ENCODE peak calls at places on chromosomes 4 and X, in four cellular contexts. X is fibroblast of lung, O is uterus, Y is GM23338. W is an unnamed sample.

GRCh38 chrX:69077895-69078455 is 87.3 kb downstream of the PJA1 start:
- DNase-seq in X (no peak), O (no peak), Y (no peak), W (no peak)

GRCh38 chrX:68826113-68826980 is 2.5 kb upstream of the EFNB1 start:
- DNase-seq in X (no peak), O (no peak), Y (no peak), W (peak)

GRCh38 chrX:123818243-123818642 is 41.6 kb upstream of the XIAP start:
- DNase-seq in X (peak), O (no peak), Y (no peak), W (no peak)

GRCh38 chrX:40111868-40112267 is 14.1 kb upstream of the BCOR start:
- DNase-seq in X (no peak), O (no peak), Y (no peak), W (no peak)

GRCh38 chr4:73970011-73970410 is 11.8 kb downstream of the PF4 start:
- DNase-seq in X (no peak), O (no peak), Y (no peak), W (no peak)

GRCh38 chrX:119459181-119459580 is 9.1 kb upstream of the SLC25A5 start:
- DNase-seq in X (no peak), O (no peak), Y (no peak), W (no peak)

GRCh38 chr4:137961051-137961438 is 281.1 kb downstream of the SLC7A11 start:
- DNase-seq in X (no peak), O (no peak), Y (no peak), W (peak)

GRCh38 chr4:37685211-37685725 is 908 bp downstream of the RELL1 start:
- DNase-seq in X (peak), O (peak), Y (peak), W (peak)

GRCh38 chrX:31126205-31126604 is 54.4 kb upstream of the FTHL17 start:
- DNase-seq in X (peak), O (no peak), Y (peak), W (peak)

GRCh38 chrX:137166591-137166990 is 132.8 kb upstream of the GPR101 start:
- DNase-seq in X (no peak), O (no peak), Y (peak), W (no peak)

GRCh38 chr4:136571315-136571714 is 961.0 kb downstream of the PCDH18 start:
- DNase-seq in X (no peak), O (no peak), Y (no peak), W (no peak)

GRCh38 chr4:128776794-128777216 is 32.7 kb upstream of the JADE1 start:
- DNase-seq in X (peak), O (peak), Y (no peak), W (peak)

GRCh38 chrX:45577361-45577760 is 376.7 kb upstream of the DIPK2B start:
- DNase-seq in X (no peak), O (no peak), Y (no peak), W (no peak)

GRCh38 chr4:161256716-161257115 is 907.1 kb downstream of the FSTL5 start:
- DNase-seq in X (peak), O (no peak), Y (peak), W (no peak)

GRCh38 chr4:77560170-77560569 is 45.5 kb upstream of the CXCL13 start:
- DNase-seq in X (no peak), O (no peak), Y (no peak), W (no peak)

GRCh38 chr4:139227729-139228404 is 50.8 kb upstream of the ELF2 start:
- DNase-seq in X (no peak), O (no peak), Y (peak), W (peak)

GRCh38 chr4:107863850-107864371 is 39.2 kb downstream of the SGMS2 start:
- DNase-seq in X (peak), O (no peak), Y (no peak), W (peak)

GRCh38 chr4:94480362-94480951 is 28.7 kb downstream of the PDLIM5 start:
- DNase-seq in X (no peak), O (no peak), Y (no peak), W (no peak)

GRCh38 chr4:3388461-3389185 is 53.1 kb upstream of the HGFAC start:
- DNase-seq in X (peak), O (no peak), Y (no peak), W (peak)

GRCh38 chrX:154369453-154370299 is 4.8 kb downstream of the FLNA start:
- DNase-seq in X (peak), O (peak), Y (peak), W (peak)

GRCh38 chrX:30713061-30713525 is 59.9 kb downstream of the GK start:
- DNase-seq in X (peak), O (peak), Y (peak), W (peak)

GRCh38 chrX:11787564-11787963 is 29.5 kb downstream of the MSL3 start:
- DNase-seq in X (peak), O (peak), Y (peak), W (peak)

GRCh38 chr4:4659871-4660651 is 118.2 kb upstream of the STX18 start:
- DNase-seq in X (peak), O (no peak), Y (no peak), W (peak)

GRCh38 chrX:71910526-71911022 is at the start of gene NHSL2:
- DNase-seq in X (peak), O (peak), Y (peak), W (no peak)

GRCh38 chr4:112284166-112284565 is 1.5 kb downstream of the TIFA start:
- DNase-seq in X (peak), O (no peak), Y (no peak), W (peak)

GRCh38 chr4:1793496-1793840 is 375 bp downstream of the FGFR3 start:
- DNase-seq in X (peak), O (no peak), Y (peak), W (peak)

GRCh38 chrX:34300871-34301270 is 168.8 kb upstream of the FAM47A start:
- DNase-seq in X (peak), O (peak), Y (peak), W (peak)

GRCh38 chr4:138114434-138114833 is 127.7 kb downstream of the SLC7A11 start:
- DNase-seq in X (no peak), O (no peak), Y (no peak), W (peak)

GRCh38 chr4:86556791-86557415 is 37.2 kb upstream of the PTPN13 start:
- DNase-seq in X (peak), O (no peak), Y (no peak), W (peak)

GRCh38 chr4:176065365-176066249 is at the start of gene WDR17:
- DNase-seq in X (peak), O (peak), Y (peak), W (peak)

GRCh38 chrX:11273544-11273943 is 19.7 kb upstream of the AMELX start:
- DNase-seq in X (peak), O (no peak), Y (no peak), W (peak)

GRCh38 chr4:47531954-47532321 is 46.9 kb downstream of the ATP10D start:
- DNase-seq in X (no peak), O (no peak), Y (no peak), W (no peak)

GRCh38 chr4:173717581-173717980 is 187.6 kb upstream of the HAND2 start:
- DNase-seq in X (no peak), O (no peak), Y (no peak), W (no peak)

GRCh38 chr4:54165438-54165837 is 63.7 kb upstream of the PDGFRA start:
- DNase-seq in X (peak), O (no peak), Y (no peak), W (peak)

GRCh38 chr4:1763070-1763549 is 30.0 kb upstream of the FGFR3 start:
- DNase-seq in X (no peak), O (no peak), Y (peak), W (no peak)

GRCh38 chrX:153338836-153339235 is 4.9 kb downstream of the ZNF275 start:
- DNase-seq in X (no peak), O (no peak), Y (no peak), W (no peak)

GRCh38 chr4:5719329-5720055 is 8.5 kb downstream of the EVC start:
- DNase-seq in X (no peak), O (no peak), Y (peak), W (no peak)
- TF ChIP-seq CTCF in X (no peak), O (no peak), Y (peak), W (no peak)

DNA sequence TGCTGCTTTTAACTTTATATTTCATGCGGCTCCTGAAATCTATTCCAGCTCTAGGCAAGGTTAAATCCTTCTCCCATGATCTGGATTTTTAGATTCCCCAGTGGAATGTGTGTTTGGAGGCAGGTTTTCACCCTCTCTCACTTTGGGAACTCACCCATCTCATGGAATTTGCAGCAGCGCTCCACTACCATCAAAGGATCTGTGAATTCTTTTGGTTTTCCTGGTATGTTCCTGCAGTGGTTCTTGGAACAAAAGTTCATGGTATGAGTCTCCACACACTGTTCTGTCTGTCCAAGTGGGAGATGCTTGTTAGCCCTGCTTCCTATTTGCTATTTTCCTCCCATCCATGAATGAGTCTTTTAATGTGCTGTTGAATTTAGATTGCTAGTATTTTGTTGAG is 14.0 kb downstream of the APOOL start:
- DNase-seq in X (peak), O (no peak), Y (no peak), W (no peak)
- H3K4me3 ChIP-seq in X (no peak), O (no peak), Y (no peak), W (no peak)

DNA sequence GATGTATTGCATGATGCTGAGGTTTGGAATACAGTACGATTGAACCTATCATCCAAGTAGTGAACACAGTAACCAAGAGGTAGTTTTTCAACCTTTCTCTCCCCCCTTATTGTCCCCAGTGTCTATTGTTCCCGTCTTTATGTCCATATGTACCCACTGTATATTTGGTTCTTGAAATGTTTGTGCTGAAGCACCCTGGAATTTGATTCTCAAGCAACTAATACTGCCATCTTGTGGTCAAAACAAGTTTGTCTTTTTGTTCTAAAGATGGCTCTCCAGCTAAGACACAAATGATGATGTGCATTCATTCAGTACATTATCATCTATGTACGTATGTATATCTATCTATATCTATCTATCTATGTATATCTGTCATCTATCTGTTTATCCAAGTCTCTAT is 33.5 kb upstream of the DCX start:
- DNase-seq in X (peak), O (no peak), Y (peak), W (peak)
- TF ChIP-seq CTCF in X (peak), O (peak), Y (peak), W (peak)

GRCh38 chrX:43655961-43656494 is at the start of gene MAOA:
- DNase-seq in X (no peak), O (peak), Y (peak), W (peak)
- H3K4me3 ChIP-seq in X (peak), O (peak), Y (peak), W (peak)

DNA sequence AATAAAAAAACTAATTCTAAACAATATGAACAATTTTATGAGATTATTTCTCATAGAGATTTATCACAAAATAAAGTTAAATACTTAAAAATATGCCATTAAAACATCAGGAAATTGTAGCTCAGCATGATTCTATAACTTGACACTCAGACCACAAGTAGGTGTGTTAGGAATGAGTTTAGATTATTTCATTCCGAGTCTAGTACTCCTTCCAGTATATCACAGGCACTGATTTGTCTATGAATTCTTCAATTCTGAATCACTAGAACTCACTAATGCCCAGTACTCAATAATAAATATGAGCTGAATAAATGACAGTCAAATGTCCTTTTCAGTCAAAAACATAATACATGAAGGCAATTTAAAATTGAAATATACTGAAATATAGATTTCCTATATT is 22.2 kb downstream of the BOD1L1 start:
- DNase-seq in X (peak), O (no peak), Y (no peak), W (no peak)
- TF ChIP-seq CTCF in X (no peak), O (no peak), Y (no peak), W (no peak)

W was measured in cardiac fibroblast.